ENCODE peak calls at places on chromosome 13, in four cellular contexts. A is GM12878, Y is HepG2, J is SK-N-SH. H is an unnamed sample.

GRCh38 chr13:42852102-42852501 is 70.7 kb downstream of the FAM216B start:
- DNase-seq in J (no peak), Y (no peak), A (no peak), H (no peak)

GRCh38 chr13:98405690-98406344 is 171.1 kb downstream of the STK24 start:
- DNase-seq in J (no peak), Y (peak), A (no peak), H (no peak)

GRCh38 chr13:43805071-43805468 is 18.3 kb upstream of the ENOX1 start:
- DNase-seq in A (no peak), Y (peak), J (peak), H (peak)

GRCh38 chr13:31725841-31726240 is 13.5 kb upstream of the RXFP2 start:
- DNase-seq in J (no peak), Y (no peak), A (no peak), H (no peak)

GRCh38 chr13:83449666-83450395 is 432.4 kb downstream of the SLITRK1 start:
- DNase-seq in A (no peak), Y (no peak), J (no peak), H (no peak)

GRCh38 chr13:106481919-106482318 is 53.5 kb downstream of the EFNB2 start:
- DNase-seq in Y (no peak), J (no peak), A (no peak), H (no peak)

GRCh38 chr13:47908200-47908902 is 92.7 kb downstream of the SUCLA2 start:
- DNase-seq in A (no peak), Y (peak), J (no peak), H (no peak)

GRCh38 chr13:21673592-21674270 is 2.9 kb downstream of the FGF9 start:
- DNase-seq in A (no peak), J (peak), Y (no peak), H (peak)

GRCh38 chr13:48043789-48044503 is 6.4 kb downstream of the NUDT15 start:
- DNase-seq in A (no peak), J (no peak), Y (no peak), H (no peak)

GRCh38 chr13:102774210-102774560 is 599 bp upstream of the TEX30 start:
- DNase-seq in J (no peak), Y (no peak), A (no peak), H (no peak)

GRCh38 chr13:66831317-66831716 is 398.8 kb downstream of the PCDH9 start:
- DNase-seq in A (no peak), Y (no peak), J (no peak), H (no peak)

GRCh38 chr13:21528616-21529015 is 69.5 kb upstream of the ZDHHC20 start:
- DNase-seq in Y (no peak), J (no peak), A (no peak), H (no peak)

GRCh38 chr13:51396352-51396751 is 56.5 kb downstream of the INTS6 start:
- DNase-seq in A (no peak), J (no peak), Y (no peak), H (no peak)
- TF ChIP-seq JUND in A (no peak), J (no peak), Y (no peak), H (no peak)

GRCh38 chr13:46526763-46527162 is 26.2 kb upstream of the LRCH1 start:
- DNase-seq in J (no peak), Y (no peak), A (peak), H (no peak)

GRCh38 chr13:46522692-46523040 is 30.3 kb upstream of the LRCH1 start:
- DNase-seq in A (no peak), J (no peak), Y (no peak), H (no peak)

GRCh38 chr13:46521486-46521885 is 31.5 kb upstream of the LRCH1 start:
- DNase-seq in A (no peak), J (no peak), Y (no peak), H (no peak)

GRCh38 chr13:46521921-46522691 is 30.9 kb upstream of the LRCH1 start:
- DNase-seq in Y (no peak), A (no peak), J (peak), H (no peak)

GRCh38 chr13:46523972-46524737 is 28.8 kb upstream of the LRCH1 start:
- DNase-seq in Y (no peak), A (no peak), J (no peak), H (no peak)
- TF ChIP-seq JUND in Y (no peak), A (no peak), J (no peak), H (no peak)

GRCh38 chr13:44971656-44972595 is 17.3 kb downstream of the NUFIP1 start:
- DNase-seq in J (no peak), A (no peak), Y (no peak), H (no peak)

GRCh38 chr13:44974056-44974798 is 15.0 kb downstream of the NUFIP1 start:
- DNase-seq in J (no peak), A (peak), Y (no peak), H (no peak)

GRCh38 chr13:44969858-44970484 is 19.3 kb downstream of the NUFIP1 start:
- DNase-seq in Y (peak), J (peak), A (no peak), H (no peak)

GRCh38 chr13:44976196-44976595 is 13.1 kb downstream of the NUFIP1 start:
- DNase-seq in A (no peak), J (no peak), Y (no peak), H (no peak)

GRCh38 chr13:44972956-44973581 is 16.2 kb downstream of the NUFIP1 start:
- DNase-seq in Y (peak), J (peak), A (no peak), H (no peak)
- TF ChIP-seq JUND in Y (no peak), J (no peak), A (no peak), H (no peak)

GRCh38 chr13:111575719-111576118 is 255.3 kb downstream of the TEX29 start:
- DNase-seq in Y (no peak), A (no peak), J (no peak), H (no peak)
- TF ChIP-seq JUND in Y (no peak), A (no peak), J (no peak), H (no peak)

GRCh38 chr13:74730556-74731331 is 596.5 kb upstream of the KLF12 start:
- DNase-seq in Y (no peak), J (no peak), A (no peak), H (no peak)

DNA sequence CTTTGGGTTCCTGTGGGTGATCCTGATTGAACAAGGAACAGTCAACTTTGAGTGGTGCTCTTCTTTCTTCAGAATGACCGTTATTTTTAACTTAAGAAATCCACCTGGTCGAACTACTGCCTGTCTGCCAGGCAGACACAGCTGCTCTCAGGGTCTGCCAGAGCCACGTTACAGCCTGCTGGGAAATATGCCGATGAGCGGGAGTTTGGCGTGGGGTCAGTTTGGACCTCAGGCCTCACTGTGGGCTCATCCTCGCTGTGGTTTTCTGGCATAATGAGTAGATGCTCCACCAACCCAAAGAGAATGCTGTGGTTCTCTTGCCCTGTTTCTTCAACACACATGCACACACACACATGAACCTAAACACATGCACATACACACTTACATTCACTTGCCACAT is 598.5 kb upstream of the KLF12 start:
- DNase-seq in J (no peak), Y (no peak), A (no peak), H (no peak)
- TF ChIP-seq JUND in J (no peak), Y (no peak), A (no peak), H (no peak)

H was measured in T47D.